ENCODE peak calls at places on chromosomes 7 and 10, in nine cellular contexts. One of them, this sample, is unnamed.
A peak's percentile ranks its signal among the peaks of the same experiment; 100 is the strongest.

GRCh38 chr10:124095096-124095495 is 1.7 kb upstream of the CHST15 start:
- DNase-seq in effector memory CD4-positive, alpha-beta T cell: no peak
- DNase-seq in upper lobe of right lung: no peak
- DNase-seq in activated CD4-positive, alpha-beta T cell treated with anti-CD3 and anti-CD28 coated beads for 48 hours: no peak
- DNase-seq in HT-29: no peak
- DNase-seq in stimulated activated CD8-positive, alpha-beta memory T cell treated with anti-CD3 and anti-CD28 coated beads, Interleukin-15, amount 100 ng/mL, for 1 hour: no peak
- DNase-seq in stimulated activated CD4-positive, alpha-beta T cell treated with anti-CD3 and anti-CD28 coated beads, TNF-alpha, amount 100 ng/mL, for 48 hours: no peak
- DNase-seq in gastrocnemius medialis: peak; percentile 40
- DNase-seq in GDM1: no peak
- DNase-seq in this sample: no peak

GRCh38 chr7:137975223-137975622 is 26.7 kb downstream of the CREB3L2 start:
- DNase-seq in effector memory CD4-positive, alpha-beta T cell: no peak
- DNase-seq in upper lobe of right lung: no peak
- DNase-seq in activated CD4-positive, alpha-beta T cell treated with anti-CD3 and anti-CD28 coated beads for 48 hours: no peak
- DNase-seq in HT-29: no peak
- DNase-seq in stimulated activated CD8-positive, alpha-beta memory T cell treated with anti-CD3 and anti-CD28 coated beads, Interleukin-15, amount 100 ng/mL, for 1 hour: no peak
- DNase-seq in stimulated activated CD4-positive, alpha-beta T cell treated with anti-CD3 and anti-CD28 coated beads, TNF-alpha, amount 100 ng/mL, for 48 hours: no peak
- DNase-seq in gastrocnemius medialis: peak; percentile 46
- DNase-seq in GDM1: no peak
- DNase-seq in this sample: no peak

GRCh38 chr7:32335107-32335506 is 155.1 kb downstream of the LSM5 start:
- DNase-seq in effector memory CD4-positive, alpha-beta T cell: no peak
- DNase-seq in upper lobe of right lung: no peak
- DNase-seq in activated CD4-positive, alpha-beta T cell treated with anti-CD3 and anti-CD28 coated beads for 48 hours: no peak
- DNase-seq in HT-29: no peak
- DNase-seq in stimulated activated CD8-positive, alpha-beta memory T cell treated with anti-CD3 and anti-CD28 coated beads, Interleukin-15, amount 100 ng/mL, for 1 hour: no peak
- DNase-seq in stimulated activated CD4-positive, alpha-beta T cell treated with anti-CD3 and anti-CD28 coated beads, TNF-alpha, amount 100 ng/mL, for 48 hours: no peak
- DNase-seq in gastrocnemius medialis: no peak
- DNase-seq in GDM1: no peak
- DNase-seq in this sample: no peak

GRCh38 chr10:1570652-1571051 is 166.7 kb downstream of the ADARB2 start:
- DNase-seq in effector memory CD4-positive, alpha-beta T cell: no peak
- DNase-seq in upper lobe of right lung: peak; percentile 38
- DNase-seq in activated CD4-positive, alpha-beta T cell treated with anti-CD3 and anti-CD28 coated beads for 48 hours: no peak
- DNase-seq in HT-29: no peak
- DNase-seq in stimulated activated CD8-positive, alpha-beta memory T cell treated with anti-CD3 and anti-CD28 coated beads, Interleukin-15, amount 100 ng/mL, for 1 hour: no peak
- DNase-seq in stimulated activated CD4-positive, alpha-beta T cell treated with anti-CD3 and anti-CD28 coated beads, TNF-alpha, amount 100 ng/mL, for 48 hours: no peak
- DNase-seq in gastrocnemius medialis: no peak
- DNase-seq in GDM1: no peak
- DNase-seq in this sample: no peak

GRCh38 chr7:134532155-134533089 is 5.1 kb downstream of the AKR1B10 start:
- DNase-seq in effector memory CD4-positive, alpha-beta T cell: no peak
- DNase-seq in upper lobe of right lung: no peak
- DNase-seq in activated CD4-positive, alpha-beta T cell treated with anti-CD3 and anti-CD28 coated beads for 48 hours: no peak
- DNase-seq in HT-29: peak; percentile 84
- DNase-seq in stimulated activated CD8-positive, alpha-beta memory T cell treated with anti-CD3 and anti-CD28 coated beads, Interleukin-15, amount 100 ng/mL, for 1 hour: no peak
- DNase-seq in stimulated activated CD4-positive, alpha-beta T cell treated with anti-CD3 and anti-CD28 coated beads, TNF-alpha, amount 100 ng/mL, for 48 hours: no peak
- DNase-seq in gastrocnemius medialis: peak; percentile 56
- DNase-seq in GDM1: no peak
- DNase-seq in this sample: peak; percentile 66

GRCh38 chr7:100829150-100829716 is 1.9 kb upstream of the EPHB4 start:
- DNase-seq in effector memory CD4-positive, alpha-beta T cell: no peak
- DNase-seq in upper lobe of right lung: peak; percentile 70
- DNase-seq in activated CD4-positive, alpha-beta T cell treated with anti-CD3 and anti-CD28 coated beads for 48 hours: no peak
- DNase-seq in HT-29: no peak
- DNase-seq in stimulated activated CD8-positive, alpha-beta memory T cell treated with anti-CD3 and anti-CD28 coated beads, Interleukin-15, amount 100 ng/mL, for 1 hour: no peak
- DNase-seq in stimulated activated CD4-positive, alpha-beta T cell treated with anti-CD3 and anti-CD28 coated beads, TNF-alpha, amount 100 ng/mL, for 48 hours: no peak
- DNase-seq in gastrocnemius medialis: no peak
- DNase-seq in GDM1: no peak
- DNase-seq in this sample: no peak

GRCh38 chr10:30894221-30894620 is 137.4 kb downstream of the ZNF438 start:
- DNase-seq in effector memory CD4-positive, alpha-beta T cell: no peak
- DNase-seq in upper lobe of right lung: no peak
- DNase-seq in activated CD4-positive, alpha-beta T cell treated with anti-CD3 and anti-CD28 coated beads for 48 hours: no peak
- DNase-seq in HT-29: no peak
- DNase-seq in stimulated activated CD8-positive, alpha-beta memory T cell treated with anti-CD3 and anti-CD28 coated beads, Interleukin-15, amount 100 ng/mL, for 1 hour: no peak
- DNase-seq in stimulated activated CD4-positive, alpha-beta T cell treated with anti-CD3 and anti-CD28 coated beads, TNF-alpha, amount 100 ng/mL, for 48 hours: no peak
- DNase-seq in gastrocnemius medialis: no peak
- DNase-seq in GDM1: no peak
- DNase-seq in this sample: no peak

GRCh38 chr7:171364-171904 is 20.9 kb upstream of the FAM20C start:
- DNase-seq in effector memory CD4-positive, alpha-beta T cell: no peak
- DNase-seq in upper lobe of right lung: no peak
- DNase-seq in activated CD4-positive, alpha-beta T cell treated with anti-CD3 and anti-CD28 coated beads for 48 hours: no peak
- DNase-seq in HT-29: no peak
- DNase-seq in stimulated activated CD8-positive, alpha-beta memory T cell treated with anti-CD3 and anti-CD28 coated beads, Interleukin-15, amount 100 ng/mL, for 1 hour: no peak
- DNase-seq in stimulated activated CD4-positive, alpha-beta T cell treated with anti-CD3 and anti-CD28 coated beads, TNF-alpha, amount 100 ng/mL, for 48 hours: no peak
- DNase-seq in gastrocnemius medialis: no peak
- DNase-seq in GDM1: no peak
- DNase-seq in this sample: no peak

GRCh38 chr10:59361659-59362183 is 628 bp downstream of the FAM13C start:
- DNase-seq in effector memory CD4-positive, alpha-beta T cell: no peak
- DNase-seq in upper lobe of right lung: no peak
- DNase-seq in activated CD4-positive, alpha-beta T cell treated with anti-CD3 and anti-CD28 coated beads for 48 hours: no peak
- DNase-seq in HT-29: no peak
- DNase-seq in stimulated activated CD8-positive, alpha-beta memory T cell treated with anti-CD3 and anti-CD28 coated beads, Interleukin-15, amount 100 ng/mL, for 1 hour: no peak
- DNase-seq in stimulated activated CD4-positive, alpha-beta T cell treated with anti-CD3 and anti-CD28 coated beads, TNF-alpha, amount 100 ng/mL, for 48 hours: no peak
- DNase-seq in gastrocnemius medialis: no peak
- DNase-seq in GDM1: no peak
- DNase-seq in this sample: no peak

GRCh38 chr7:121932768-121933167 is 59.8 kb downstream of the PTPRZ1 start:
- DNase-seq in effector memory CD4-positive, alpha-beta T cell: no peak
- DNase-seq in upper lobe of right lung: no peak
- DNase-seq in activated CD4-positive, alpha-beta T cell treated with anti-CD3 and anti-CD28 coated beads for 48 hours: no peak
- DNase-seq in HT-29: no peak
- DNase-seq in stimulated activated CD8-positive, alpha-beta memory T cell treated with anti-CD3 and anti-CD28 coated beads, Interleukin-15, amount 100 ng/mL, for 1 hour: no peak
- DNase-seq in stimulated activated CD4-positive, alpha-beta T cell treated with anti-CD3 and anti-CD28 coated beads, TNF-alpha, amount 100 ng/mL, for 48 hours: no peak
- DNase-seq in gastrocnemius medialis: no peak
- DNase-seq in GDM1: no peak
- DNase-seq in this sample: no peak

GRCh38 chr7:95916573-95917371 is 144.4 kb downstream of the DYNC1I1 start:
- DNase-seq in effector memory CD4-positive, alpha-beta T cell: peak; percentile 37
- DNase-seq in upper lobe of right lung: peak; percentile 81
- DNase-seq in activated CD4-positive, alpha-beta T cell treated with anti-CD3 and anti-CD28 coated beads for 48 hours: peak; percentile 83
- DNase-seq in HT-29: peak; percentile 96
- DNase-seq in stimulated activated CD8-positive, alpha-beta memory T cell treated with anti-CD3 and anti-CD28 coated beads, Interleukin-15, amount 100 ng/mL, for 1 hour: peak; percentile 60
- DNase-seq in stimulated activated CD4-positive, alpha-beta T cell treated with anti-CD3 and anti-CD28 coated beads, TNF-alpha, amount 100 ng/mL, for 48 hours: peak; percentile 72
- DNase-seq in gastrocnemius medialis: peak; percentile 50
- DNase-seq in GDM1: peak; percentile 32
- DNase-seq in this sample: peak; percentile 97

GRCh38 chr7:107115762-107116540 is 52.9 kb upstream of the HBP1 start:
- DNase-seq in effector memory CD4-positive, alpha-beta T cell: no peak
- DNase-seq in upper lobe of right lung: no peak
- DNase-seq in activated CD4-positive, alpha-beta T cell treated with anti-CD3 and anti-CD28 coated beads for 48 hours: no peak
- DNase-seq in HT-29: no peak
- DNase-seq in stimulated activated CD8-positive, alpha-beta memory T cell treated with anti-CD3 and anti-CD28 coated beads, Interleukin-15, amount 100 ng/mL, for 1 hour: no peak
- DNase-seq in stimulated activated CD4-positive, alpha-beta T cell treated with anti-CD3 and anti-CD28 coated beads, TNF-alpha, amount 100 ng/mL, for 48 hours: no peak
- DNase-seq in gastrocnemius medialis: no peak
- DNase-seq in GDM1: no peak
- DNase-seq in this sample: no peak

GRCh38 chr10:99619090-99619800 is 994 bp downstream of the SLC25A28 start:
- DNase-seq in effector memory CD4-positive, alpha-beta T cell: no peak
- DNase-seq in upper lobe of right lung: no peak
- DNase-seq in activated CD4-positive, alpha-beta T cell treated with anti-CD3 and anti-CD28 coated beads for 48 hours: no peak
- DNase-seq in HT-29: peak; percentile 57
- DNase-seq in stimulated activated CD8-positive, alpha-beta memory T cell treated with anti-CD3 and anti-CD28 coated beads, Interleukin-15, amount 100 ng/mL, for 1 hour: no peak
- DNase-seq in stimulated activated CD4-positive, alpha-beta T cell treated with anti-CD3 and anti-CD28 coated beads, TNF-alpha, amount 100 ng/mL, for 48 hours: no peak
- DNase-seq in gastrocnemius medialis: no peak
- DNase-seq in GDM1: no peak
- DNase-seq in this sample: no peak